ENCODE peak calls at places on chromosomes 11 and 22, in seven cellular contexts. One of them, this sample, is unnamed. For H3K36me3, the result is how much of the 10 kb centered on the place peaks cover.

GRCh38 chr11:73197348-73197747 is 20.7 kb upstream of the P2RY2 start:
- DNase-seq in cardiac muscle cell: no peak
- DNase-seq in stomach: no peak
- DNase-seq in neuronal stem cell: no peak
- DNase-seq in fibroblast of lung: no peak
- DNase-seq in mesendoderm: no peak
- DNase-seq in keratinocyte: no peak
- DNase-seq in this sample: no peak

GRCh38 chr22:28441720-28442263 is 237.8 kb downstream of the TTC28 start:
- DNase-seq in cardiac muscle cell: peak
- DNase-seq in stomach: no peak
- DNase-seq in neuronal stem cell: peak
- DNase-seq in fibroblast of lung: peak
- DNase-seq in mesendoderm: no peak
- DNase-seq in keratinocyte: no peak
- DNase-seq in this sample: no peak

GRCh38 chr22:26471522-26471921 is 12.1 kb downstream of the HPS4 start:
- DNase-seq in cardiac muscle cell: no peak
- DNase-seq in stomach: peak
- DNase-seq in neuronal stem cell: no peak
- DNase-seq in fibroblast of lung: peak
- DNase-seq in mesendoderm: peak
- DNase-seq in keratinocyte: peak
- DNase-seq in this sample: no peak

GRCh38 chr11:120332822-120333716 is 3.1 kb upstream of the ARHGEF12 start:
- DNase-seq in cardiac muscle cell: no peak
- DNase-seq in stomach: no peak
- DNase-seq in neuronal stem cell: no peak
- DNase-seq in fibroblast of lung: peak
- DNase-seq in mesendoderm: no peak
- DNase-seq in keratinocyte: no peak
- DNase-seq in this sample: no peak

GRCh38 chr22:28899199-28899853 is 16.0 kb downstream of the ZNRF3 start:
- DNase-seq in cardiac muscle cell: no peak
- DNase-seq in stomach: no peak
- DNase-seq in neuronal stem cell: no peak
- DNase-seq in fibroblast of lung: peak
- DNase-seq in mesendoderm: no peak
- DNase-seq in keratinocyte: peak
- DNase-seq in this sample: no peak

GRCh38 chr11:28833169-28833568 is 725.0 kb downstream of the METTL15 start:
- DNase-seq in cardiac muscle cell: no peak
- DNase-seq in stomach: no peak
- DNase-seq in neuronal stem cell: no peak
- DNase-seq in fibroblast of lung: no peak
- DNase-seq in mesendoderm: peak
- DNase-seq in keratinocyte: no peak
- DNase-seq in this sample: no peak

GRCh38 chr22:25027959-25028840 is 75.7 kb downstream of the KIAA1671 start:
- DNase-seq in cardiac muscle cell: peak
- DNase-seq in stomach: no peak
- DNase-seq in neuronal stem cell: peak
- DNase-seq in fibroblast of lung: no peak
- DNase-seq in mesendoderm: peak
- DNase-seq in keratinocyte: no peak
- DNase-seq in this sample: no peak

GRCh38 chr11:12066056-12066798 is 44.2 kb upstream of the MICAL2 start:
- DNase-seq in cardiac muscle cell: peak
- DNase-seq in stomach: no peak
- DNase-seq in neuronal stem cell: no peak
- DNase-seq in fibroblast of lung: peak
- DNase-seq in mesendoderm: peak
- DNase-seq in keratinocyte: peak
- DNase-seq in this sample: no peak

GRCh38 chr11:20127671-20128527 is 32.4 kb downstream of the DBX1 start:
- DNase-seq in cardiac muscle cell: peak
- DNase-seq in stomach: peak
- DNase-seq in neuronal stem cell: peak
- DNase-seq in fibroblast of lung: peak
- DNase-seq in mesendoderm: peak
- DNase-seq in keratinocyte: no peak
- DNase-seq in this sample: peak

GRCh38 chr11:117903505-117904382 is 25.5 kb downstream of the TMPRSS13 start:
- DNase-seq in cardiac muscle cell: no peak
- DNase-seq in stomach: no peak
- DNase-seq in neuronal stem cell: no peak
- DNase-seq in fibroblast of lung: no peak
- DNase-seq in mesendoderm: no peak
- DNase-seq in keratinocyte: no peak
- DNase-seq in this sample: no peak

GRCh38 chr22:39176067-39176621 is 23.7 kb upstream of the CBX7 start:
- DNase-seq in cardiac muscle cell: peak
- DNase-seq in stomach: peak
- DNase-seq in neuronal stem cell: peak
- DNase-seq in fibroblast of lung: peak
- DNase-seq in mesendoderm: peak
- DNase-seq in keratinocyte: no peak
- DNase-seq in this sample: no peak

GRCh38 chr22:39715778-39716495 is 145.4 kb downstream of the CACNA1I start:
- DNase-seq in cardiac muscle cell: no peak
- DNase-seq in stomach: no peak
- DNase-seq in neuronal stem cell: no peak
- DNase-seq in fibroblast of lung: no peak
- DNase-seq in mesendoderm: no peak
- DNase-seq in keratinocyte: no peak
- DNase-seq in this sample: no peak

GRCh38 chr11:107591446-107592236 is 694 bp downstream of the ELMOD1 start:
- DNase-seq in cardiac muscle cell: peak
- DNase-seq in stomach: no peak
- DNase-seq in neuronal stem cell: peak
- DNase-seq in fibroblast of lung: peak
- DNase-seq in mesendoderm: peak
- DNase-seq in keratinocyte: no peak
- DNase-seq in this sample: peak

GRCh38 chr11:24496371-24496727 is 504 bp upstream of the LUZP2 start:
- DNase-seq in cardiac muscle cell: peak
- DNase-seq in stomach: no peak
- DNase-seq in neuronal stem cell: no peak
- DNase-seq in fibroblast of lung: peak
- DNase-seq in mesendoderm: no peak
- DNase-seq in keratinocyte: no peak
- DNase-seq in this sample: no peak

GRCh38 chr11:34180045-34180813 is 74.8 kb downstream of the NAT10 start:
- DNase-seq in cardiac muscle cell: no peak
- DNase-seq in stomach: no peak
- DNase-seq in neuronal stem cell: no peak
- DNase-seq in fibroblast of lung: no peak
- DNase-seq in mesendoderm: no peak
- DNase-seq in keratinocyte: no peak
- DNase-seq in this sample: no peak

GRCh38 chr11:76654310-76654851 is 16.2 kb downstream of the LRRC32 start:
- DNase-seq in cardiac muscle cell: peak
- DNase-seq in stomach: peak
- DNase-seq in neuronal stem cell: no peak
- DNase-seq in fibroblast of lung: peak
- DNase-seq in mesendoderm: peak
- DNase-seq in keratinocyte: no peak
- DNase-seq in this sample: no peak

GRCh38 chr22:26986051-26986881 is 328.9 kb downstream of the MIAT start:
- DNase-seq in cardiac muscle cell: no peak
- DNase-seq in stomach: no peak
- DNase-seq in neuronal stem cell: no peak
- DNase-seq in fibroblast of lung: peak
- DNase-seq in mesendoderm: no peak
- DNase-seq in keratinocyte: no peak
- DNase-seq in this sample: no peak

GRCh38 chr22:46684706-46685105 is 53.3 kb downstream of the CERK start:
- DNase-seq in cardiac muscle cell: no peak
- DNase-seq in stomach: peak
- DNase-seq in neuronal stem cell: no peak
- DNase-seq in fibroblast of lung: no peak
- DNase-seq in mesendoderm: no peak
- DNase-seq in keratinocyte: no peak
- DNase-seq in this sample: no peak

GRCh38 chr22:49826603-49827306 is 918 bp downstream of the BRD1 start:
- DNase-seq in cardiac muscle cell: peak
- DNase-seq in stomach: peak
- DNase-seq in neuronal stem cell: no peak
- DNase-seq in fibroblast of lung: peak
- DNase-seq in mesendoderm: peak
- DNase-seq in keratinocyte: no peak
- DNase-seq in this sample: peak

GRCh38 chr11:33804471-33804870 is 30.2 kb upstream of the FBXO3 start:
- DNase-seq in cardiac muscle cell: no peak
- DNase-seq in stomach: no peak
- DNase-seq in neuronal stem cell: no peak
- DNase-seq in fibroblast of lung: no peak
- DNase-seq in mesendoderm: no peak
- DNase-seq in keratinocyte: no peak
- DNase-seq in this sample: no peak

GRCh38 chr11:13249992-13250391 is 27.6 kb upstream of the BMAL1 start:
- DNase-seq in cardiac muscle cell: peak
- DNase-seq in stomach: no peak
- DNase-seq in neuronal stem cell: no peak
- DNase-seq in fibroblast of lung: no peak
- DNase-seq in mesendoderm: peak
- DNase-seq in keratinocyte: no peak
- DNase-seq in this sample: no peak

GRCh38 chr11:86396403-86396802 is 21.7 kb downstream of the CCDC81 start:
- DNase-seq in cardiac muscle cell: no peak
- DNase-seq in stomach: no peak
- DNase-seq in neuronal stem cell: no peak
- DNase-seq in fibroblast of lung: peak
- DNase-seq in mesendoderm: no peak
- DNase-seq in keratinocyte: no peak
- DNase-seq in this sample: no peak

GRCh38 chr22:46673677-46674236 is 53.6 kb downstream of the GRAMD4 start:
- DNase-seq in cardiac muscle cell: no peak
- DNase-seq in stomach: no peak
- DNase-seq in neuronal stem cell: no peak
- DNase-seq in fibroblast of lung: no peak
- DNase-seq in mesendoderm: no peak
- DNase-seq in keratinocyte: no peak
- DNase-seq in this sample: no peak

GRCh38 chr11:17496406-17496805 is 19.8 kb upstream of the ABCC8 start:
- DNase-seq in cardiac muscle cell: peak
- DNase-seq in stomach: no peak
- DNase-seq in neuronal stem cell: no peak
- DNase-seq in fibroblast of lung: no peak
- DNase-seq in mesendoderm: no peak
- DNase-seq in keratinocyte: no peak
- DNase-seq in this sample: no peak

GRCh38 chr11:32279672-32280071 is 155.7 kb downstream of the WT1 start:
- DNase-seq in cardiac muscle cell: no peak
- DNase-seq in stomach: no peak
- DNase-seq in neuronal stem cell: no peak
- DNase-seq in fibroblast of lung: no peak
- DNase-seq in mesendoderm: peak
- DNase-seq in keratinocyte: no peak
- DNase-seq in this sample: no peak

GRCh38 chr11:78223320-78223954 is 34.7 kb downstream of the USP35 start:
- DNase-seq in cardiac muscle cell: no peak
- DNase-seq in stomach: no peak
- DNase-seq in neuronal stem cell: no peak
- DNase-seq in fibroblast of lung: no peak
- DNase-seq in mesendoderm: no peak
- DNase-seq in keratinocyte: no peak
- DNase-seq in this sample: no peak
- H3K4me3 ChIP-seq in cardiac muscle cell: no peak
- H3K4me3 ChIP-seq in stomach: no peak
- H3K4me3 ChIP-seq in neuronal stem cell: no peak
- H3K4me3 ChIP-seq in fibroblast of lung: no peak
- H3K4me3 ChIP-seq in mesendoderm: no peak
- H3K4me3 ChIP-seq in keratinocyte: no peak
- H3K4me3 ChIP-seq in this sample: no peak

GRCh38 chr22:31732089-31732829 is 17.7 kb downstream of the PRR14L start:
- DNase-seq in cardiac muscle cell: no peak
- DNase-seq in stomach: no peak
- DNase-seq in neuronal stem cell: no peak
- DNase-seq in fibroblast of lung: no peak
- DNase-seq in mesendoderm: no peak
- DNase-seq in keratinocyte: no peak
- DNase-seq in this sample: no peak

GRCh38 chr22:31737932-31738331 is 12.0 kb downstream of the PRR14L start:
- DNase-seq in cardiac muscle cell: no peak
- DNase-seq in stomach: no peak
- DNase-seq in neuronal stem cell: no peak
- DNase-seq in fibroblast of lung: no peak
- DNase-seq in mesendoderm: no peak
- DNase-seq in keratinocyte: no peak
- DNase-seq in this sample: no peak

GRCh38 chr22:31733580-31734079 is 16.3 kb downstream of the PRR14L start:
- DNase-seq in cardiac muscle cell: no peak
- DNase-seq in stomach: no peak
- DNase-seq in neuronal stem cell: no peak
- DNase-seq in fibroblast of lung: no peak
- DNase-seq in mesendoderm: no peak
- DNase-seq in keratinocyte: no peak
- DNase-seq in this sample: no peak

GRCh38 chr22:31736458-31736857 is 13.5 kb downstream of the PRR14L start:
- DNase-seq in cardiac muscle cell: no peak
- DNase-seq in stomach: no peak
- DNase-seq in neuronal stem cell: no peak
- DNase-seq in fibroblast of lung: no peak
- DNase-seq in mesendoderm: no peak
- DNase-seq in keratinocyte: no peak
- DNase-seq in this sample: no peak

DNA sequence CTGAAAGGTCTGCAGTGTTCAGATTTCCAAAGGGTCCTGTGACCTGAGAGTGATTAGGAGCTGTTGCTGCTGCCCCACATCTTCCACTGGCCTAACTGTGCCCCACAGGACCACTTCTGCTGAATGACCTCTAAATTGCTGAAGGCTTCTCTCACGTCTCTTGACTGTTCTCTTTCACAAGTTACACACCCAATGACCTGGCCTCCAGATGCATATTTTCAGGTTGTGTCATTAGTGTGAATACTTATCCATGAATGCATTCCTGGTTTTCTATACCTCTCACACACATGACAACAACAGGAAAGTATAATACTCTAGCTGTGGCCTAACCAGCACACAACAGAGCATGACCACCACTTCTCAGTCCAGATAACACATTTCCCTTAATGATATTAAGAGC is 15.4 kb downstream of the PRR14L start:
- DNase-seq in cardiac muscle cell: peak
- DNase-seq in stomach: no peak
- DNase-seq in neuronal stem cell: no peak
- DNase-seq in fibroblast of lung: peak
- DNase-seq in mesendoderm: peak
- DNase-seq in keratinocyte: peak
- DNase-seq in this sample: no peak
- H3K36me3 ChIP-seq in cardiac muscle cell: under half
- H3K36me3 ChIP-seq in stomach: under half
- H3K36me3 ChIP-seq in neuronal stem cell: half or more
- H3K36me3 ChIP-seq in fibroblast of lung: under half
- H3K36me3 ChIP-seq in mesendoderm: under half
- H3K36me3 ChIP-seq in keratinocyte: under half
- H3K36me3 ChIP-seq in this sample: under half

GRCh38 chr11:60699282-60699681 is at the start of gene MS4A8:
- DNase-seq in cardiac muscle cell: no peak
- DNase-seq in stomach: no peak
- DNase-seq in neuronal stem cell: no peak
- DNase-seq in fibroblast of lung: no peak
- DNase-seq in mesendoderm: no peak
- DNase-seq in keratinocyte: no peak
- DNase-seq in this sample: no peak
- H3K27ac ChIP-seq in cardiac muscle cell: no peak
- H3K27ac ChIP-seq in stomach: no peak
- H3K27ac ChIP-seq in neuronal stem cell: no peak
- H3K27ac ChIP-seq in fibroblast of lung: no peak
- H3K27ac ChIP-seq in mesendoderm: no peak
- H3K27ac ChIP-seq in keratinocyte: no peak
- H3K27ac ChIP-seq in this sample: no peak

GRCh38 chr22:41758231-41758630 is 42.2 kb upstream of the CCDC134 start:
- DNase-seq in cardiac muscle cell: no peak
- DNase-seq in stomach: no peak
- DNase-seq in neuronal stem cell: no peak
- DNase-seq in fibroblast of lung: no peak
- DNase-seq in mesendoderm: no peak
- DNase-seq in keratinocyte: no peak
- DNase-seq in this sample: no peak
- H3K4me3 ChIP-seq in cardiac muscle cell: no peak
- H3K4me3 ChIP-seq in stomach: no peak
- H3K4me3 ChIP-seq in neuronal stem cell: no peak
- H3K4me3 ChIP-seq in fibroblast of lung: no peak
- H3K4me3 ChIP-seq in mesendoderm: no peak
- H3K4me3 ChIP-seq in keratinocyte: no peak
- H3K4me3 ChIP-seq in this sample: no peak

This sample was measured in naive thymus-derived CD4-positive, alpha-beta T cell.